ENCODE peak calls at places on chromosomes 1 and 21, in seven cellular contexts. One of them, this sample, is unnamed.

GRCh38 chr21:43854773-43855633 is 10.0 kb upstream of the AGPAT3 start:
- DNase-seq in NCI-H1092 treated with DMSO at 0.1 percent for 48 hours: no peak
- DNase-seq in fibroblast of mammary gland: no peak
- DNase-seq in COR-L47: no peak
- DNase-seq in GM04504: no peak
- DNase-seq in stimulated activated CD4-positive, alpha-beta T cell treated with anti-CD3 and anti-CD28 coated beads, Interleukin-15, amount 100 ng/mL, for 1 hour: no peak
- DNase-seq in brain microvascular endothelial cell: no peak
- DNase-seq in this sample: no peak

GRCh38 chr1:29363536-29363935 is 127.2 kb downstream of the PTPRU start:
- DNase-seq in fibroblast of mammary gland: no peak
- DNase-seq in COR-L47: no peak
- DNase-seq in stimulated activated CD4-positive, alpha-beta T cell treated with anti-CD3 and anti-CD28 coated beads, Interleukin-15, amount 100 ng/mL, for 1 hour: no peak
- DNase-seq in brain microvascular endothelial cell: no peak
- DNase-seq in GM04504: no peak
- DNase-seq in NCI-H1092 treated with DMSO at 0.1 percent for 48 hours: no peak
- DNase-seq in this sample: no peak

GRCh38 chr1:96995351-96995750 is 273.8 kb downstream of the PTBP2 start:
- DNase-seq in brain microvascular endothelial cell: no peak
- DNase-seq in fibroblast of mammary gland: no peak
- DNase-seq in COR-L47: no peak
- DNase-seq in GM04504: no peak
- DNase-seq in NCI-H1092 treated with DMSO at 0.1 percent for 48 hours: no peak
- DNase-seq in stimulated activated CD4-positive, alpha-beta T cell treated with anti-CD3 and anti-CD28 coated beads, Interleukin-15, amount 100 ng/mL, for 1 hour: no peak
- DNase-seq in this sample: no peak

GRCh38 chr1:196608401-196609113 is at the start of gene KCNT2:
- DNase-seq in NCI-H1092 treated with DMSO at 0.1 percent for 48 hours: peak
- DNase-seq in GM04504: no peak
- DNase-seq in COR-L47: peak
- DNase-seq in stimulated activated CD4-positive, alpha-beta T cell treated with anti-CD3 and anti-CD28 coated beads, Interleukin-15, amount 100 ng/mL, for 1 hour: no peak
- DNase-seq in fibroblast of mammary gland: peak
- DNase-seq in brain microvascular endothelial cell: peak
- DNase-seq in this sample: no peak

GRCh38 chr1:223023863-223024262 is 119.2 kb downstream of the TLR5 start:
- DNase-seq in stimulated activated CD4-positive, alpha-beta T cell treated with anti-CD3 and anti-CD28 coated beads, Interleukin-15, amount 100 ng/mL, for 1 hour: no peak
- DNase-seq in NCI-H1092 treated with DMSO at 0.1 percent for 48 hours: no peak
- DNase-seq in GM04504: no peak
- DNase-seq in COR-L47: no peak
- DNase-seq in fibroblast of mammary gland: no peak
- DNase-seq in brain microvascular endothelial cell: no peak
- DNase-seq in this sample: no peak

GRCh38 chr1:208243851-208244583 is at the start of gene PLXNA2:
- DNase-seq in COR-L47: peak
- DNase-seq in stimulated activated CD4-positive, alpha-beta T cell treated with anti-CD3 and anti-CD28 coated beads, Interleukin-15, amount 100 ng/mL, for 1 hour: peak
- DNase-seq in brain microvascular endothelial cell: peak
- DNase-seq in GM04504: no peak
- DNase-seq in fibroblast of mammary gland: peak
- DNase-seq in NCI-H1092 treated with DMSO at 0.1 percent for 48 hours: peak
- DNase-seq in this sample: peak

GRCh38 chr21:38825901-38826300 is 20.2 kb downstream of the ETS2 start:
- DNase-seq in NCI-H1092 treated with DMSO at 0.1 percent for 48 hours: no peak
- DNase-seq in stimulated activated CD4-positive, alpha-beta T cell treated with anti-CD3 and anti-CD28 coated beads, Interleukin-15, amount 100 ng/mL, for 1 hour: no peak
- DNase-seq in fibroblast of mammary gland: no peak
- DNase-seq in COR-L47: no peak
- DNase-seq in GM04504: no peak
- DNase-seq in brain microvascular endothelial cell: no peak
- DNase-seq in this sample: no peak

GRCh38 chr21:20527691-20528090 is 470.5 kb upstream of the NCAM2 start:
- DNase-seq in GM04504: no peak
- DNase-seq in fibroblast of mammary gland: no peak
- DNase-seq in NCI-H1092 treated with DMSO at 0.1 percent for 48 hours: peak
- DNase-seq in stimulated activated CD4-positive, alpha-beta T cell treated with anti-CD3 and anti-CD28 coated beads, Interleukin-15, amount 100 ng/mL, for 1 hour: no peak
- DNase-seq in brain microvascular endothelial cell: no peak
- DNase-seq in COR-L47: no peak
- DNase-seq in this sample: no peak

GRCh38 chr1:15261155-15262002 is 14.4 kb downstream of the FHAD1 start:
- DNase-seq in COR-L47: no peak
- DNase-seq in brain microvascular endothelial cell: no peak
- DNase-seq in stimulated activated CD4-positive, alpha-beta T cell treated with anti-CD3 and anti-CD28 coated beads, Interleukin-15, amount 100 ng/mL, for 1 hour: no peak
- DNase-seq in NCI-H1092 treated with DMSO at 0.1 percent for 48 hours: no peak
- DNase-seq in fibroblast of mammary gland: peak
- DNase-seq in GM04504: no peak
- DNase-seq in this sample: no peak

GRCh38 chr1:67850611-67851075 is 17.4 kb upstream of the GNG12 start:
- DNase-seq in stimulated activated CD4-positive, alpha-beta T cell treated with anti-CD3 and anti-CD28 coated beads, Interleukin-15, amount 100 ng/mL, for 1 hour: no peak
- DNase-seq in GM04504: peak
- DNase-seq in COR-L47: peak
- DNase-seq in brain microvascular endothelial cell: peak
- DNase-seq in fibroblast of mammary gland: peak
- DNase-seq in NCI-H1092 treated with DMSO at 0.1 percent for 48 hours: no peak
- DNase-seq in this sample: no peak

GRCh38 chr1:94708299-94708685 is 111.9 kb upstream of the SLC44A3 start:
- DNase-seq in GM04504: no peak
- DNase-seq in COR-L47: no peak
- DNase-seq in fibroblast of mammary gland: no peak
- DNase-seq in NCI-H1092 treated with DMSO at 0.1 percent for 48 hours: no peak
- DNase-seq in stimulated activated CD4-positive, alpha-beta T cell treated with anti-CD3 and anti-CD28 coated beads, Interleukin-15, amount 100 ng/mL, for 1 hour: no peak
- DNase-seq in brain microvascular endothelial cell: no peak
- DNase-seq in this sample: no peak

GRCh38 chr1:33047839-33048305 is 11.2 kb upstream of the AK2 start:
- DNase-seq in brain microvascular endothelial cell: no peak
- DNase-seq in fibroblast of mammary gland: peak
- DNase-seq in NCI-H1092 treated with DMSO at 0.1 percent for 48 hours: no peak
- DNase-seq in stimulated activated CD4-positive, alpha-beta T cell treated with anti-CD3 and anti-CD28 coated beads, Interleukin-15, amount 100 ng/mL, for 1 hour: no peak
- DNase-seq in GM04504: no peak
- DNase-seq in COR-L47: no peak
- DNase-seq in this sample: no peak

GRCh38 chr1:153447498-153448170 is 12.8 kb downstream of the S100A7 start:
- DNase-seq in GM04504: peak
- DNase-seq in brain microvascular endothelial cell: peak
- DNase-seq in NCI-H1092 treated with DMSO at 0.1 percent for 48 hours: no peak
- DNase-seq in fibroblast of mammary gland: peak
- DNase-seq in COR-L47: no peak
- DNase-seq in stimulated activated CD4-positive, alpha-beta T cell treated with anti-CD3 and anti-CD28 coated beads, Interleukin-15, amount 100 ng/mL, for 1 hour: no peak
- DNase-seq in this sample: no peak

This sample was measured in effector memory CD8-positive, alpha-beta T cell.